ENCODE peak calls at places on chromosomes 1 and 21, in seven cellular contexts. One of them, this sample, is unnamed.

GRCh38 chr21:46498335-46499050 is 39.8 kb downstream of the DIP2A start:
- DNase-seq in HTR-8/SVneo: peak
- DNase-seq in psoas muscle: no peak
- DNase-seq in adrenal gland: no peak
- DNase-seq in pulmonary artery endothelial cell: no peak
- DNase-seq in stimulated activated CD8-positive, alpha-beta memory T cell treated with anti-CD3 and anti-CD28 coated beads, Interleukin-7, amount 100 ng/mL, for 24 hours: no peak
- DNase-seq in stimulated activated CD4-positive, alpha-beta T cell treated with anti-CD3 and anti-CD28 coated beads, Interleukin-12 subunit alpha, Interleukin-12 subunit beta, amount 100 ng/mL, for 4 hours: no peak
- DNase-seq in this sample: no peak

GRCh38 chr1:162361349-162361748 is 15.3 kb downstream of the SPATA46 start:
- DNase-seq in HTR-8/SVneo: no peak
- DNase-seq in psoas muscle: no peak
- DNase-seq in adrenal gland: no peak
- DNase-seq in pulmonary artery endothelial cell: no peak
- DNase-seq in stimulated activated CD8-positive, alpha-beta memory T cell treated with anti-CD3 and anti-CD28 coated beads, Interleukin-7, amount 100 ng/mL, for 24 hours: no peak
- DNase-seq in stimulated activated CD4-positive, alpha-beta T cell treated with anti-CD3 and anti-CD28 coated beads, Interleukin-12 subunit alpha, Interleukin-12 subunit beta, amount 100 ng/mL, for 4 hours: no peak
- DNase-seq in this sample: no peak

GRCh38 chr1:94757931-94758330 is 62.2 kb upstream of the SLC44A3 start:
- DNase-seq in HTR-8/SVneo: no peak
- DNase-seq in psoas muscle: peak
- DNase-seq in adrenal gland: peak
- DNase-seq in pulmonary artery endothelial cell: no peak
- DNase-seq in stimulated activated CD8-positive, alpha-beta memory T cell treated with anti-CD3 and anti-CD28 coated beads, Interleukin-7, amount 100 ng/mL, for 24 hours: no peak
- DNase-seq in stimulated activated CD4-positive, alpha-beta T cell treated with anti-CD3 and anti-CD28 coated beads, Interleukin-12 subunit alpha, Interleukin-12 subunit beta, amount 100 ng/mL, for 4 hours: no peak
- DNase-seq in this sample: no peak

GRCh38 chr1:59156526-59157196 is 140.2 kb upstream of the FGGY start:
- DNase-seq in HTR-8/SVneo: no peak
- DNase-seq in psoas muscle: no peak
- DNase-seq in adrenal gland: no peak
- DNase-seq in pulmonary artery endothelial cell: no peak
- DNase-seq in stimulated activated CD8-positive, alpha-beta memory T cell treated with anti-CD3 and anti-CD28 coated beads, Interleukin-7, amount 100 ng/mL, for 24 hours: no peak
- DNase-seq in stimulated activated CD4-positive, alpha-beta T cell treated with anti-CD3 and anti-CD28 coated beads, Interleukin-12 subunit alpha, Interleukin-12 subunit beta, amount 100 ng/mL, for 4 hours: no peak
- DNase-seq in this sample: no peak

GRCh38 chr1:42998381-42998780 is 39.7 kb upstream of the SLC2A1 start:
- DNase-seq in HTR-8/SVneo: no peak
- DNase-seq in psoas muscle: no peak
- DNase-seq in adrenal gland: no peak
- DNase-seq in pulmonary artery endothelial cell: no peak
- DNase-seq in stimulated activated CD8-positive, alpha-beta memory T cell treated with anti-CD3 and anti-CD28 coated beads, Interleukin-7, amount 100 ng/mL, for 24 hours: no peak
- DNase-seq in stimulated activated CD4-positive, alpha-beta T cell treated with anti-CD3 and anti-CD28 coated beads, Interleukin-12 subunit alpha, Interleukin-12 subunit beta, amount 100 ng/mL, for 4 hours: no peak
- DNase-seq in this sample: no peak

GRCh38 chr1:235649722-235650163 is at the start of gene GNG4:
- DNase-seq in HTR-8/SVneo: peak
- DNase-seq in psoas muscle: no peak
- DNase-seq in adrenal gland: no peak
- DNase-seq in pulmonary artery endothelial cell: no peak
- DNase-seq in stimulated activated CD8-positive, alpha-beta memory T cell treated with anti-CD3 and anti-CD28 coated beads, Interleukin-7, amount 100 ng/mL, for 24 hours: no peak
- DNase-seq in stimulated activated CD4-positive, alpha-beta T cell treated with anti-CD3 and anti-CD28 coated beads, Interleukin-12 subunit alpha, Interleukin-12 subunit beta, amount 100 ng/mL, for 4 hours: no peak
- DNase-seq in this sample: no peak

GRCh38 chr1:60746278-60746761 is 336.0 kb upstream of the NFIA start:
- DNase-seq in HTR-8/SVneo: no peak
- DNase-seq in psoas muscle: no peak
- DNase-seq in adrenal gland: no peak
- DNase-seq in pulmonary artery endothelial cell: no peak
- DNase-seq in stimulated activated CD8-positive, alpha-beta memory T cell treated with anti-CD3 and anti-CD28 coated beads, Interleukin-7, amount 100 ng/mL, for 24 hours: no peak
- DNase-seq in stimulated activated CD4-positive, alpha-beta T cell treated with anti-CD3 and anti-CD28 coated beads, Interleukin-12 subunit alpha, Interleukin-12 subunit beta, amount 100 ng/mL, for 4 hours: no peak
- DNase-seq in this sample: no peak

GRCh38 chr1:234956821-234957329 is 171.8 kb downstream of the TOMM20 start:
- DNase-seq in HTR-8/SVneo: no peak
- DNase-seq in psoas muscle: no peak
- DNase-seq in adrenal gland: no peak
- DNase-seq in pulmonary artery endothelial cell: no peak
- DNase-seq in stimulated activated CD8-positive, alpha-beta memory T cell treated with anti-CD3 and anti-CD28 coated beads, Interleukin-7, amount 100 ng/mL, for 24 hours: no peak
- DNase-seq in stimulated activated CD4-positive, alpha-beta T cell treated with anti-CD3 and anti-CD28 coated beads, Interleukin-12 subunit alpha, Interleukin-12 subunit beta, amount 100 ng/mL, for 4 hours: no peak
- DNase-seq in this sample: no peak

GRCh38 chr1:30415171-30415940 is 308.0 kb downstream of the MATN1 start:
- DNase-seq in HTR-8/SVneo: no peak
- DNase-seq in psoas muscle: no peak
- DNase-seq in adrenal gland: no peak
- DNase-seq in pulmonary artery endothelial cell: no peak
- DNase-seq in stimulated activated CD8-positive, alpha-beta memory T cell treated with anti-CD3 and anti-CD28 coated beads, Interleukin-7, amount 100 ng/mL, for 24 hours: no peak
- DNase-seq in stimulated activated CD4-positive, alpha-beta T cell treated with anti-CD3 and anti-CD28 coated beads, Interleukin-12 subunit alpha, Interleukin-12 subunit beta, amount 100 ng/mL, for 4 hours: no peak
- DNase-seq in this sample: no peak

GRCh38 chr1:51237313-51237700 is 1.2 kb downstream of the RNF11 start:
- DNase-seq in HTR-8/SVneo: no peak
- DNase-seq in psoas muscle: no peak
- DNase-seq in adrenal gland: no peak
- DNase-seq in pulmonary artery endothelial cell: no peak
- DNase-seq in stimulated activated CD8-positive, alpha-beta memory T cell treated with anti-CD3 and anti-CD28 coated beads, Interleukin-7, amount 100 ng/mL, for 24 hours: no peak
- DNase-seq in stimulated activated CD4-positive, alpha-beta T cell treated with anti-CD3 and anti-CD28 coated beads, Interleukin-12 subunit alpha, Interleukin-12 subunit beta, amount 100 ng/mL, for 4 hours: no peak
- DNase-seq in this sample: no peak

GRCh38 chr1:58528518-58528917 is 18.0 kb downstream of the OMA1 start:
- DNase-seq in HTR-8/SVneo: peak
- DNase-seq in psoas muscle: no peak
- DNase-seq in adrenal gland: no peak
- DNase-seq in pulmonary artery endothelial cell: no peak
- DNase-seq in stimulated activated CD8-positive, alpha-beta memory T cell treated with anti-CD3 and anti-CD28 coated beads, Interleukin-7, amount 100 ng/mL, for 24 hours: no peak
- DNase-seq in stimulated activated CD4-positive, alpha-beta T cell treated with anti-CD3 and anti-CD28 coated beads, Interleukin-12 subunit alpha, Interleukin-12 subunit beta, amount 100 ng/mL, for 4 hours: no peak
- DNase-seq in this sample: no peak

GRCh38 chr1:2124446-2125198 is 70.0 kb downstream of the FAAP20 start:
- DNase-seq in HTR-8/SVneo: no peak
- DNase-seq in psoas muscle: no peak
- DNase-seq in adrenal gland: no peak
- DNase-seq in pulmonary artery endothelial cell: no peak
- DNase-seq in stimulated activated CD8-positive, alpha-beta memory T cell treated with anti-CD3 and anti-CD28 coated beads, Interleukin-7, amount 100 ng/mL, for 24 hours: no peak
- DNase-seq in stimulated activated CD4-positive, alpha-beta T cell treated with anti-CD3 and anti-CD28 coated beads, Interleukin-12 subunit alpha, Interleukin-12 subunit beta, amount 100 ng/mL, for 4 hours: no peak
- DNase-seq in this sample: no peak

GRCh38 chr1:226642421-226642820 is 93.9 kb downstream of the STUM start:
- DNase-seq in HTR-8/SVneo: no peak
- DNase-seq in psoas muscle: peak
- DNase-seq in adrenal gland: peak
- DNase-seq in pulmonary artery endothelial cell: no peak
- DNase-seq in stimulated activated CD8-positive, alpha-beta memory T cell treated with anti-CD3 and anti-CD28 coated beads, Interleukin-7, amount 100 ng/mL, for 24 hours: no peak
- DNase-seq in stimulated activated CD4-positive, alpha-beta T cell treated with anti-CD3 and anti-CD28 coated beads, Interleukin-12 subunit alpha, Interleukin-12 subunit beta, amount 100 ng/mL, for 4 hours: no peak
- DNase-seq in this sample: no peak

GRCh38 chr21:42983102-42983501 is 8.7 kb downstream of the PKNOX1 start:
- DNase-seq in HTR-8/SVneo: no peak
- DNase-seq in psoas muscle: no peak
- DNase-seq in adrenal gland: no peak
- DNase-seq in pulmonary artery endothelial cell: no peak
- DNase-seq in stimulated activated CD8-positive, alpha-beta memory T cell treated with anti-CD3 and anti-CD28 coated beads, Interleukin-7, amount 100 ng/mL, for 24 hours: no peak
- DNase-seq in stimulated activated CD4-positive, alpha-beta T cell treated with anti-CD3 and anti-CD28 coated beads, Interleukin-12 subunit alpha, Interleukin-12 subunit beta, amount 100 ng/mL, for 4 hours: no peak
- DNase-seq in this sample: no peak

GRCh38 chr21:33080376-33080775 is 10.4 kb downstream of the OLIG1 start:
- DNase-seq in HTR-8/SVneo: no peak
- DNase-seq in psoas muscle: no peak
- DNase-seq in adrenal gland: no peak
- DNase-seq in pulmonary artery endothelial cell: no peak
- DNase-seq in stimulated activated CD8-positive, alpha-beta memory T cell treated with anti-CD3 and anti-CD28 coated beads, Interleukin-7, amount 100 ng/mL, for 24 hours: no peak
- DNase-seq in stimulated activated CD4-positive, alpha-beta T cell treated with anti-CD3 and anti-CD28 coated beads, Interleukin-12 subunit alpha, Interleukin-12 subunit beta, amount 100 ng/mL, for 4 hours: no peak
- DNase-seq in this sample: no peak

GRCh38 chr21:31220567-31220966 is 123.5 kb downstream of the TIAM1 start:
- DNase-seq in HTR-8/SVneo: no peak
- DNase-seq in psoas muscle: no peak
- DNase-seq in adrenal gland: no peak
- DNase-seq in pulmonary artery endothelial cell: no peak
- DNase-seq in stimulated activated CD8-positive, alpha-beta memory T cell treated with anti-CD3 and anti-CD28 coated beads, Interleukin-7, amount 100 ng/mL, for 24 hours: no peak
- DNase-seq in stimulated activated CD4-positive, alpha-beta T cell treated with anti-CD3 and anti-CD28 coated beads, Interleukin-12 subunit alpha, Interleukin-12 subunit beta, amount 100 ng/mL, for 4 hours: no peak
- DNase-seq in this sample: no peak

GRCh38 chr21:33403128-33403785 is at the start of gene IFNGR2:
- DNase-seq in HTR-8/SVneo: no peak
- DNase-seq in psoas muscle: peak
- DNase-seq in adrenal gland: no peak
- DNase-seq in pulmonary artery endothelial cell: no peak
- DNase-seq in stimulated activated CD8-positive, alpha-beta memory T cell treated with anti-CD3 and anti-CD28 coated beads, Interleukin-7, amount 100 ng/mL, for 24 hours: no peak
- DNase-seq in stimulated activated CD4-positive, alpha-beta T cell treated with anti-CD3 and anti-CD28 coated beads, Interleukin-12 subunit alpha, Interleukin-12 subunit beta, amount 100 ng/mL, for 4 hours: peak
- DNase-seq in this sample: no peak

GRCh38 chr1:27602510-27603319 is 1.2 kb downstream of the AHDC1 start:
- DNase-seq in HTR-8/SVneo: no peak
- DNase-seq in psoas muscle: peak
- DNase-seq in adrenal gland: peak
- DNase-seq in pulmonary artery endothelial cell: no peak
- DNase-seq in stimulated activated CD8-positive, alpha-beta memory T cell treated with anti-CD3 and anti-CD28 coated beads, Interleukin-7, amount 100 ng/mL, for 24 hours: no peak
- DNase-seq in stimulated activated CD4-positive, alpha-beta T cell treated with anti-CD3 and anti-CD28 coated beads, Interleukin-12 subunit alpha, Interleukin-12 subunit beta, amount 100 ng/mL, for 4 hours: no peak
- DNase-seq in this sample: no peak

GRCh38 chr1:87325982-87326738 is 2.5 kb upstream of the LMO4 start:
- DNase-seq in HTR-8/SVneo: no peak
- DNase-seq in psoas muscle: no peak
- DNase-seq in adrenal gland: peak
- DNase-seq in pulmonary artery endothelial cell: no peak
- DNase-seq in stimulated activated CD8-positive, alpha-beta memory T cell treated with anti-CD3 and anti-CD28 coated beads, Interleukin-7, amount 100 ng/mL, for 24 hours: no peak
- DNase-seq in stimulated activated CD4-positive, alpha-beta T cell treated with anti-CD3 and anti-CD28 coated beads, Interleukin-12 subunit alpha, Interleukin-12 subunit beta, amount 100 ng/mL, for 4 hours: no peak
- DNase-seq in this sample: no peak

GRCh38 chr1:25468037-25468436 is 37.3 kb downstream of the MACO1 start:
- DNase-seq in HTR-8/SVneo: no peak
- DNase-seq in psoas muscle: no peak
- DNase-seq in adrenal gland: peak
- DNase-seq in pulmonary artery endothelial cell: no peak
- DNase-seq in stimulated activated CD8-positive, alpha-beta memory T cell treated with anti-CD3 and anti-CD28 coated beads, Interleukin-7, amount 100 ng/mL, for 24 hours: no peak
- DNase-seq in stimulated activated CD4-positive, alpha-beta T cell treated with anti-CD3 and anti-CD28 coated beads, Interleukin-12 subunit alpha, Interleukin-12 subunit beta, amount 100 ng/mL, for 4 hours: no peak
- DNase-seq in this sample: no peak

GRCh38 chr1:179126338-179127060 is 44.6 kb downstream of the TOR3A start:
- DNase-seq in HTR-8/SVneo: no peak
- DNase-seq in psoas muscle: no peak
- DNase-seq in adrenal gland: peak
- DNase-seq in pulmonary artery endothelial cell: peak
- DNase-seq in stimulated activated CD8-positive, alpha-beta memory T cell treated with anti-CD3 and anti-CD28 coated beads, Interleukin-7, amount 100 ng/mL, for 24 hours: no peak
- DNase-seq in stimulated activated CD4-positive, alpha-beta T cell treated with anti-CD3 and anti-CD28 coated beads, Interleukin-12 subunit alpha, Interleukin-12 subunit beta, amount 100 ng/mL, for 4 hours: no peak
- DNase-seq in this sample: no peak

This sample was measured in retinal pigment epithelial cell.